ENCODE peak calls at places on chromosomes 4 and X, in five cellular contexts. One of them, this sample, is unnamed.

GRCh38 chr4:23981328-23981727 is 91.5 kb upstream of the PPARGC1A start:
- DNase-seq in mucosa of descending colon: no peak
- DNase-seq in fibroblast of pulmonary artery: no peak
- DNase-seq in CD4-positive, alpha-beta T cell: no peak
- DNase-seq in GM12878: no peak
- DNase-seq in this sample: no peak

GRCh38 chr4:114729339-114729738 is 130.7 kb downstream of the UGT8 start:
- DNase-seq in CD4-positive, alpha-beta T cell: no peak
- DNase-seq in mucosa of descending colon: no peak
- DNase-seq in GM12878: no peak
- DNase-seq in fibroblast of pulmonary artery: no peak
- DNase-seq in this sample: no peak

GRCh38 chr4:34932591-34932990 is 1311.7 kb downstream of the ARAP2 start:
- DNase-seq in GM12878: no peak
- DNase-seq in mucosa of descending colon: no peak
- DNase-seq in CD4-positive, alpha-beta T cell: no peak
- DNase-seq in fibroblast of pulmonary artery: no peak
- DNase-seq in this sample: no peak

GRCh38 chrX:15600745-15601144 is at the start of gene ACE2:
- DNase-seq in fibroblast of pulmonary artery: no peak
- DNase-seq in GM12878: no peak
- DNase-seq in CD4-positive, alpha-beta T cell: no peak
- DNase-seq in mucosa of descending colon: no peak
- DNase-seq in this sample: no peak

GRCh38 chr4:65789850-65790249 is 119.6 kb upstream of the EPHA5 start:
- DNase-seq in GM12878: no peak
- DNase-seq in CD4-positive, alpha-beta T cell: no peak
- DNase-seq in fibroblast of pulmonary artery: no peak
- DNase-seq in mucosa of descending colon: no peak
- DNase-seq in this sample: no peak

GRCh38 chr4:8044699-8045098 is 105.0 kb upstream of the AFAP1 start:
- DNase-seq in CD4-positive, alpha-beta T cell: no peak
- DNase-seq in fibroblast of pulmonary artery: no peak
- DNase-seq in mucosa of descending colon: no peak
- DNase-seq in GM12878: no peak
- DNase-seq in this sample: no peak

GRCh38 chr4:42673084-42673429 is 16.2 kb upstream of the ATP8A1 start:
- DNase-seq in mucosa of descending colon: no peak
- DNase-seq in fibroblast of pulmonary artery: peak
- DNase-seq in CD4-positive, alpha-beta T cell: no peak
- DNase-seq in GM12878: no peak
- DNase-seq in this sample: no peak

GRCh38 chr4:54794033-54794432 is 136.3 kb downstream of the KIT start:
- DNase-seq in mucosa of descending colon: no peak
- DNase-seq in fibroblast of pulmonary artery: no peak
- DNase-seq in GM12878: no peak
- DNase-seq in CD4-positive, alpha-beta T cell: no peak
- DNase-seq in this sample: no peak

GRCh38 chr4:2494992-2495391 is 26.1 kb downstream of the RNF4 start:
- DNase-seq in CD4-positive, alpha-beta T cell: no peak
- DNase-seq in fibroblast of pulmonary artery: no peak
- DNase-seq in mucosa of descending colon: no peak
- DNase-seq in GM12878: no peak
- DNase-seq in this sample: no peak
- TF ChIP-seq CTCF in CD4-positive, alpha-beta T cell: no peak
- TF ChIP-seq CTCF in fibroblast of pulmonary artery: no peak
- TF ChIP-seq CTCF in mucosa of descending colon: no peak
- TF ChIP-seq CTCF in GM12878: no peak
- TF ChIP-seq CTCF in this sample: no peak

DNA sequence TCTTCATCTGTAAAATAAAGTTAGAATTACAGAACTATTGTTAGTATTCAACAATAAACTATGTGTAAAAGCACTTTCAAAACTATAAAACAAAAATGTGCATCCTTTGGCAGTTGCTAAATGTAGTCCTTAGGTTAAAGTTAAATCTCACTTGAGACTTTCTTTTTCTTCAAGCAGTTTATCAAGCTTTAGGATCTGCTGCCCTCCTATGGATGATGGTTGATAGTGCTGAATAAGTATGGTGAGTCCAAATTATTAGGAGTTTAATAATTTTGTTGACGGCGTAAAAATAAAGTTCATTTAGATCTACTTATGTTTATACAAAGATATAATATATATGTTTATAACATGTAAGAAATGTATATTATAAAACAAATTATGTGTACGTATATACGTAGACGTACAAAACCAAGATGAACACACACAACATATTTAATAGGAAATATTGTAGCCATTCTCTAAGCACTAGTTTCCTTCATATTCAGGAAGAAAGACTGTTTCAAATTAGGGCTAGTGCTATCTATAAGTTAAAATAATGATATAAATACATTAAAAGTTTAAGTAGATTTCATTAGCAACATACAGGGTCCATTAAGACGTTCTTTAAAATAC is 22.3 kb downstream of the UGT2A2 start:
- DNase-seq in mucosa of descending colon: no peak
- DNase-seq in CD4-positive, alpha-beta T cell: no peak
- DNase-seq in GM12878: no peak
- DNase-seq in fibroblast of pulmonary artery: peak
- DNase-seq in this sample: no peak
- TF ChIP-seq CTCF in mucosa of descending colon: no peak
- TF ChIP-seq CTCF in CD4-positive, alpha-beta T cell: no peak
- TF ChIP-seq CTCF in GM12878: peak
- TF ChIP-seq CTCF in fibroblast of pulmonary artery: peak
- TF ChIP-seq CTCF in this sample: no peak

GRCh38 chrX:50920132-50920531 is 9.6 kb downstream of the BMP15 start:
- DNase-seq in GM12878: no peak
- DNase-seq in fibroblast of pulmonary artery: peak
- DNase-seq in mucosa of descending colon: no peak
- DNase-seq in CD4-positive, alpha-beta T cell: no peak
- DNase-seq in this sample: no peak
- TF ChIP-seq CTCF in GM12878: no peak
- TF ChIP-seq CTCF in fibroblast of pulmonary artery: peak
- TF ChIP-seq CTCF in mucosa of descending colon: no peak
- TF ChIP-seq CTCF in CD4-positive, alpha-beta T cell: no peak
- TF ChIP-seq CTCF in this sample: no peak

DNA sequence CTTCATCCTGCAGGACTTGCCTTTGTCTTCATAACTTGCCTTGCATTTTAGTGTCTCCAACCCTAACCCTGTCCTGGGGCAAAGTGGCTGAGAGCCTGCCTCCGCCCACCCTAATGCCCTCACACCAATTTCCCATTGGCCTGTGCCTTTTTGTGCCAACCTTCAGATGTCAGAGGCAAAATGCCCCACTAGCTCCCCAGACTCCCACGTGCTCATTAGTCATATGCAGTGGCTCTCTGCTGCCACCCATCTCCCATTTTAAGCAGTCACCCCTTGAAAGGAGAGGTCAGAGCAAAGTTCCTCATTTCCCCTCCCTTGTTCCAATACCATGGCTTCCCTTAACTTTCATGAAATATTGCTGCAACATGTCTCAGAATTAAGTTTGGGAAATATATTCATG is 74.8 kb upstream of the PASD1 start:
- DNase-seq in mucosa of descending colon: no peak
- DNase-seq in CD4-positive, alpha-beta T cell: no peak
- DNase-seq in fibroblast of pulmonary artery: no peak
- DNase-seq in GM12878: no peak
- DNase-seq in this sample: no peak
- TF ChIP-seq CTCF in mucosa of descending colon: no peak
- TF ChIP-seq CTCF in CD4-positive, alpha-beta T cell: no peak
- TF ChIP-seq CTCF in fibroblast of pulmonary artery: no peak
- TF ChIP-seq CTCF in GM12878: peak
- TF ChIP-seq CTCF in this sample: no peak